ENCODE peak calls at places on chromosomes 12 and 14, in nine cellular contexts. One of them, this sample, is unnamed.

GRCh38 chr12:6435941-6436715 is 8.6 kb upstream of the CD27 start:
- DNase-seq in left lung: no peak
- DNase-seq in mammary epithelial cell: no peak
- DNase-seq in iPS DF 6.9: no peak
- DNase-seq in ascending aorta: peak; percentile 22
- DNase-seq in PC-3: no peak
- DNase-seq in right cardiac atrium: no peak
- DNase-seq in body of pancreas: no peak
- DNase-seq in osteoblast: no peak
- DNase-seq in this sample: no peak

GRCh38 chr14:101006008-101006407 is 102.5 kb upstream of the RTL1 start:
- DNase-seq in ascending aorta: peak; percentile 53
- DNase-seq in iPS DF 6.9: no peak
- DNase-seq in mammary epithelial cell: no peak
- DNase-seq in osteoblast: no peak
- DNase-seq in body of pancreas: no peak
- DNase-seq in PC-3: no peak
- DNase-seq in left lung: no peak
- DNase-seq in right cardiac atrium: no peak
- DNase-seq in this sample: no peak

GRCh38 chr14:74202113-74202512 is 37.1 kb upstream of the VSX2 start:
- DNase-seq in left lung: no peak
- DNase-seq in PC-3: no peak
- DNase-seq in body of pancreas: no peak
- DNase-seq in mammary epithelial cell: no peak
- DNase-seq in osteoblast: no peak
- DNase-seq in iPS DF 6.9: no peak
- DNase-seq in ascending aorta: no peak
- DNase-seq in right cardiac atrium: no peak
- DNase-seq in this sample: no peak

GRCh38 chr12:106106129-106106566 is 32.6 kb downstream of the NUAK1 start:
- DNase-seq in ascending aorta: no peak
- DNase-seq in mammary epithelial cell: no peak
- DNase-seq in PC-3: no peak
- DNase-seq in body of pancreas: no peak
- DNase-seq in left lung: no peak
- DNase-seq in right cardiac atrium: no peak
- DNase-seq in iPS DF 6.9: no peak
- DNase-seq in osteoblast: no peak
- DNase-seq in this sample: no peak

GRCh38 chr14:53942970-53943750 is 13.5 kb downstream of the BMP4 start:
- DNase-seq in left lung: no peak
- DNase-seq in body of pancreas: no peak
- DNase-seq in right cardiac atrium: no peak
- DNase-seq in ascending aorta: no peak
- DNase-seq in osteoblast: no peak
- DNase-seq in PC-3: peak; percentile 53
- DNase-seq in iPS DF 6.9: no peak
- DNase-seq in mammary epithelial cell: no peak
- DNase-seq in this sample: no peak

GRCh38 chr14:61569783-61570182 is 125.5 kb upstream of the HIF1A start:
- DNase-seq in right cardiac atrium: peak; percentile 58
- DNase-seq in ascending aorta: peak; percentile 82
- DNase-seq in body of pancreas: no peak
- DNase-seq in left lung: peak; percentile 86
- DNase-seq in iPS DF 6.9: no peak
- DNase-seq in osteoblast: peak; percentile 96
- DNase-seq in PC-3: peak; percentile 95
- DNase-seq in mammary epithelial cell: peak; percentile 95
- DNase-seq in this sample: peak; percentile 44

GRCh38 chr12:132664206-132665148 is 22.7 kb downstream of the POLE start:
- DNase-seq in mammary epithelial cell: no peak
- DNase-seq in iPS DF 6.9: no peak
- DNase-seq in left lung: no peak
- DNase-seq in body of pancreas: no peak
- DNase-seq in right cardiac atrium: no peak
- DNase-seq in osteoblast: no peak
- DNase-seq in ascending aorta: peak; percentile 55
- DNase-seq in PC-3: no peak
- DNase-seq in this sample: no peak

GRCh38 chr14:75905505-75905904 is 76.3 kb downstream of the TGFB3 start:
- DNase-seq in PC-3: no peak
- DNase-seq in left lung: no peak
- DNase-seq in body of pancreas: peak; percentile 41
- DNase-seq in osteoblast: no peak
- DNase-seq in ascending aorta: peak; percentile 70
- DNase-seq in right cardiac atrium: peak; percentile 65
- DNase-seq in iPS DF 6.9: no peak
- DNase-seq in mammary epithelial cell: no peak
- DNase-seq in this sample: peak; percentile 62

GRCh38 chr12:71135812-71136176 is 22.0 kb downstream of the TSPAN8 start:
- DNase-seq in iPS DF 6.9: no peak
- DNase-seq in PC-3: peak; percentile 89
- DNase-seq in osteoblast: no peak
- DNase-seq in mammary epithelial cell: no peak
- DNase-seq in right cardiac atrium: no peak
- DNase-seq in left lung: no peak
- DNase-seq in body of pancreas: no peak
- DNase-seq in ascending aorta: no peak
- DNase-seq in this sample: no peak

GRCh38 chr12:47562201-47562600 is 143.6 kb downstream of the RPAP3 start:
- DNase-seq in left lung: no peak
- DNase-seq in body of pancreas: no peak
- DNase-seq in right cardiac atrium: no peak
- DNase-seq in ascending aorta: no peak
- DNase-seq in iPS DF 6.9: no peak
- DNase-seq in osteoblast: no peak
- DNase-seq in mammary epithelial cell: no peak
- DNase-seq in PC-3: no peak
- DNase-seq in this sample: no peak

GRCh38 chr12:120199595-120200306 is 1.2 kb downstream of the RPLP0 start:
- DNase-seq in body of pancreas: no peak
- DNase-seq in right cardiac atrium: peak; percentile 44
- DNase-seq in osteoblast: peak; percentile 90
- DNase-seq in iPS DF 6.9: no peak
- DNase-seq in PC-3: peak; percentile 52
- DNase-seq in ascending aorta: peak; percentile 74
- DNase-seq in left lung: no peak
- DNase-seq in mammary epithelial cell: peak; percentile 58
- DNase-seq in this sample: no peak

GRCh38 chr12:123269980-123270379 is 1.7 kb downstream of the CDK2AP1 start:
- DNase-seq in iPS DF 6.9: no peak
- DNase-seq in mammary epithelial cell: peak; percentile 29
- DNase-seq in left lung: no peak
- DNase-seq in PC-3: peak; percentile 26
- DNase-seq in right cardiac atrium: peak; percentile 31
- DNase-seq in osteoblast: peak; percentile 92
- DNase-seq in body of pancreas: peak; percentile 19
- DNase-seq in ascending aorta: no peak
- DNase-seq in this sample: no peak

GRCh38 chr12:42968426-42968825 is 378.9 kb upstream of the PRICKLE1 start:
- DNase-seq in osteoblast: no peak
- DNase-seq in iPS DF 6.9: no peak
- DNase-seq in PC-3: no peak
- DNase-seq in ascending aorta: no peak
- DNase-seq in right cardiac atrium: no peak
- DNase-seq in body of pancreas: no peak
- DNase-seq in mammary epithelial cell: no peak
- DNase-seq in left lung: no peak
- DNase-seq in this sample: no peak

DNA sequence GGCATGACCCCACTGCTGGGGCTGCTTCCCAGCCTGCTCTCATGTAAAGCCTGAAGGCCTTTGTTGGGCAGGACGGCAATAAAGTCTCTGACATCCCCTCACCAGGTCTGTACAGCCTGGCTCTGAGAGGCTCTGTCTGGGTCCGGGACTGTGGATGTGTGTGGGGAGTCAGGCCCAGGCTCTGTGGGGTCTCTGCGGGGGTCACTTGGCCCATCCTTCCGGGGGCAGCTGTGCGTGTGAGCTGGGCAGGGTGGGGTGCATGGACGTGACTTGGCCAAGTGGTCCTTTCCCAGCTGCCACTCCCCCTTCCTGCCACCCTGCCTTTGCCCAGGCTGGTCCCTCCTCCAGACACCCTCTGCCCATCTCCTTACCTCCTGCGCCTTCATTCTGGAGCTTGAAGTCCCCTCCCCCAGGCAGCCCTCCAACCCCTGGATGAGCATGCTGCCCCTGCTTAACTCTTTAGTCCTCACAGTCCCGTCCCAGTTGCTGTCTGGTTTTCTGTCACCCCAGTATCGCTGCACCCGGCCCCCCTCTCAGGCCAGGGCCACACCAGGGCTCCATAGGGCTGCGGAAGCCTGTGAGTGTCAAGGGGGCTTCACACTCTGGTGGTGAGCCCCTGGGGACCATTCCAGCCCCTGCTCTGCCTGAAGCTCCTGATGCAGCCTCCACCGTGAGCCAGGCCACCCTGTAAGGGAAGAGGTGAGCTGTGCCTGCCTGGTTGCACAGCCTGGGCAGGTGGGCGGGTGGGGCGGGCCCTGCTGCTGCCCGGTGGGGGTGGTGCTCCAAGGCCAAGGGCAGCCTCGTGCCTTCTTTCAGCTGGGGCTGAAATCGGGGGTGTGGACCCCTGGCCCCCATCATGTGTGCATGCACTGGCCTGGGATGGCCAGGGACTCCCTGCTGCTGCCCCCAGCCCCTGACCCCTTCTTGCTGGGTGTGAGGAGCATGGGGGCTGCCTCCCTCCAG is 25.5 kb upstream of the KIF26A start:
- DNase-seq in body of pancreas: peak; percentile 4
- DNase-seq in mammary epithelial cell: no peak
- DNase-seq in right cardiac atrium: peak; percentile 15
- DNase-seq in left lung: peak; percentile 73
- DNase-seq in ascending aorta: peak; percentile 52
- DNase-seq in PC-3: no peak
- DNase-seq in iPS DF 6.9: no peak
- DNase-seq in osteoblast: peak; percentile 77
- DNase-seq in this sample: peak; percentile 3
- H3K4me3 ChIP-seq in body of pancreas: no peak overlapping the region
- H3K4me3 ChIP-seq in mammary epithelial cell: no peak overlapping the region
- H3K4me3 ChIP-seq in right cardiac atrium: no peak overlapping the region
- H3K4me3 ChIP-seq in left lung: no peak overlapping the region
- H3K4me3 ChIP-seq in ascending aorta: no peak overlapping the region
- H3K4me3 ChIP-seq in PC-3: no peak overlapping the region
- H3K4me3 ChIP-seq in iPS DF 6.9: no peak overlapping the region
- H3K4me3 ChIP-seq in osteoblast: no peak overlapping the region
- H3K4me3 ChIP-seq in this sample: no peak overlapping the region

DNA sequence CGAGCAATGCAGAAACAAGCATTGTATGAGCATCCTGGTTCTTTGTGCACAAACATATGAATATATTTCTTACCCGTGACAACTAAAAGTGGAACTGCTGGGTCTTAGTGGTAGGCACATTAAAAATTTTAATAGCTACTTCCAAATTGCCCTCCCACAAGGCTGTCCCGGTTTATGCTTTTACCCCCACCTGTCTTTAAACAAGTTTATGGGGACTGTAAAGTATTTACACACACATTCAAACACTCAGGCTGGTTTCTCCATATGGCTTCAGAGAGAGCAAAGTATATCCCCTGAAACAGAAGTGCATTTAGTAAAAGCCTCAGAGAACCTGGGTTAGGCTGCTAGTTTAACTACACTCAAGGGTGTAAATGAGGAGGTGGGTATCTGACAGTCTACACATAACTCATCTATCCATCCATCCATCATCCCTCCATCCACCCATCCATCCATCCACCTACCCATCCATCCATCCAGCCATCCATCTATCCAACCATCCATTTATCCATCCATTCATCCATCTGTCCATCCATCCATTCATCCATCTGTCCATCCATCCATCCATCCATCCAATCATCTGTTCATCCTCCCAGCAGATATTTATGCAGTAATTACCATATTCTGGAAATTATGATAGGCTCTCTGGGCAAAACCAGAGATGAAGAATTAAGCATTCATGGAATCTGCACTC is 75.7 kb upstream of the DICER1 start:
- DNase-seq in body of pancreas: no peak
- DNase-seq in iPS DF 6.9: no peak
- DNase-seq in right cardiac atrium: no peak
- DNase-seq in osteoblast: no peak
- DNase-seq in PC-3: no peak
- DNase-seq in ascending aorta: no peak
- DNase-seq in mammary epithelial cell: no peak
- DNase-seq in left lung: no peak
- DNase-seq in this sample: no peak
- H3K27ac ChIP-seq in body of pancreas: peak overlapping the region; percentile 63
- H3K27ac ChIP-seq in iPS DF 6.9: no peak overlapping the region
- H3K27ac ChIP-seq in right cardiac atrium: no peak overlapping the region
- H3K27ac ChIP-seq in osteoblast: no peak overlapping the region
- H3K27ac ChIP-seq in PC-3: no peak overlapping the region
- H3K27ac ChIP-seq in ascending aorta: no peak overlapping the region
- H3K27ac ChIP-seq in mammary epithelial cell: no peak overlapping the region
- H3K27ac ChIP-seq in left lung: no peak overlapping the region
- H3K27ac ChIP-seq in this sample: peak overlapping the region; percentile 90

DNA sequence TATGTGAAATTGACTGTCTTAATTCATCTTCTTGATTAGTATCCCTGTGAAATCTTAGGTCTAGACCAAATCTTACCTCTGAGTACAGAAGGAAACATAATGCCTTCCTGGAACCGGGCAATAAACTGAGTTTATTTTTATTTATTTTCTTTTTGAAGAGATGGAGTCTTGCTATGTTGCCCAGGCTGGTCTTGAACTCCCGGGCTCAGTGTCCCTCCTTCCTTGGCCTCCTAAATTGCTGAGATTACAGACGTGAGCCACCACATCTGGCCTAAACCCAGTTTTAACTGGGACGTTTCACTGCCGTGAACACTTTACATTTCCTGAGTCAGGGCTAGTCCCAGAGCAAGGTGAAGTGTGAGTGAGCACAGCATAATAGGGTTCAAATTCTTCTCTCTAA is 714 bp downstream of the GUCY2C start:
- DNase-seq in body of pancreas: no peak
- DNase-seq in ascending aorta: no peak
- DNase-seq in right cardiac atrium: no peak
- DNase-seq in mammary epithelial cell: no peak
- DNase-seq in iPS DF 6.9: no peak
- DNase-seq in PC-3: no peak
- DNase-seq in osteoblast: peak; percentile 48
- DNase-seq in left lung: no peak
- DNase-seq in this sample: no peak
- H3K4me3 ChIP-seq in body of pancreas: no peak overlapping the region
- H3K4me3 ChIP-seq in ascending aorta: no peak overlapping the region
- H3K4me3 ChIP-seq in right cardiac atrium: no peak overlapping the region
- H3K4me3 ChIP-seq in mammary epithelial cell: no peak overlapping the region
- H3K4me3 ChIP-seq in iPS DF 6.9: no peak overlapping the region
- H3K4me3 ChIP-seq in PC-3: no peak overlapping the region
- H3K4me3 ChIP-seq in osteoblast: no peak overlapping the region
- H3K4me3 ChIP-seq in left lung: no peak overlapping the region
- H3K4me3 ChIP-seq in this sample: no peak overlapping the region

DNA sequence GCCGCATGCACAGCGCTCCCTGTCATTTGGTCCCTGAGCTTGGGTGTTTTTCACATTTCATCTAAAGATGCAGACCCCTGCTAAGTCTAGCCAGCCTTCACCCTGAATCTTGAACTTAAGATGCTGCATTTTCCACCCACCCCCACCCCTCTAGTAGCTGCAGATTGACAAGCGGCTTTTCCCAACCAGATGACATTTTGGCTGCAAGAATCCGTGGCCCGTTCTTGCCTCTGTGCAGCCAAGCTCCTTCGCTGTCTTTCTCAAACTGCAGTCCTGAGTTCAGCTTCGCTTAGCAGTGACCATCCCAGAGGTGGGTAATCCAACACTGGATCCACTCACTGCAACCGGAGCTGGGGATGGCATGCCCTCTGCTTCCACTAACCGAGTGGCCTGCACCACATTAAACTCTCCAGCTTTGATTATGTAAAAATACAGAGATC is 757 bp upstream of the NFYB start:
- DNase-seq in osteoblast: peak; percentile 51
- DNase-seq in iPS DF 6.9: no peak
- DNase-seq in left lung: no peak
- DNase-seq in PC-3: no peak
- DNase-seq in body of pancreas: no peak
- DNase-seq in mammary epithelial cell: no peak
- DNase-seq in right cardiac atrium: peak; percentile 22
- DNase-seq in ascending aorta: no peak
- DNase-seq in this sample: no peak
- H3K27ac ChIP-seq in osteoblast: peak overlapping the region; percentile 35
- H3K27ac ChIP-seq in iPS DF 6.9: no peak overlapping the region
- H3K27ac ChIP-seq in left lung: peak overlapping the region; percentile 63
- H3K27ac ChIP-seq in PC-3: no peak overlapping the region
- H3K27ac ChIP-seq in body of pancreas: peak overlapping the region; percentile 64
- H3K27ac ChIP-seq in mammary epithelial cell: peak overlapping the region; percentile 32
- H3K27ac ChIP-seq in right cardiac atrium: peak overlapping the region; percentile 96
- H3K27ac ChIP-seq in ascending aorta: peak overlapping the region; percentile 79
- H3K27ac ChIP-seq in this sample: peak overlapping the region; percentile 73